ENCODE peak calls at places on chromosome 11, in eight cellular contexts. I is tibial nerve, R is lower lobe of right lung, E is upper lobe of right lung, M is cardiac muscle cell, G is colonic mucosa, X is testis, T is fibroblast of lung. W is an unnamed sample.

GRCh38 chr11:57424802-57425564 is 1.9 kb downstream of the SLC43A3 start:
- DNase-seq in I (peak; percentile 82), R (peak; percentile 76), E (peak; percentile 82), M (no peak), G (peak; percentile 56), X (peak; percentile 69), T (peak; percentile 86), W (peak; percentile 79)

GRCh38 chr11:117818036-117818858 is 6.3 kb downstream of the FXYD2 start:
- DNase-seq in I (no peak), R (peak; percentile 17), E (no peak), M (no peak), G (no peak), X (no peak), T (peak; percentile 31), W (no peak)

GRCh38 chr11:43868852-43869567 is 11.6 kb upstream of the ALKBH3 start:
- DNase-seq in I (no peak), R (no peak), E (no peak), M (no peak), G (no peak), X (no peak), T (peak; percentile 67), W (peak; percentile 49)

GRCh38 chr11:45043755-45044475 is 93.2 kb upstream of the TP53I11 start:
- DNase-seq in I (no peak), R (no peak), E (no peak), M (no peak), G (no peak), X (no peak), T (no peak), W (no peak)

GRCh38 chr11:1778141-1778911 is 14.6 kb upstream of the CTSD start:
- DNase-seq in I (no peak), R (peak; percentile 78), E (peak; percentile 85), M (no peak), G (no peak), X (no peak), T (no peak), W (no peak)

GRCh38 chr11:61577383-61578118 is 3.3 kb downstream of the SYT7 start:
- DNase-seq in I (no peak), R (no peak), E (no peak), M (peak; percentile 84), G (no peak), X (peak; percentile 47), T (no peak), W (no peak)

GRCh38 chr11:118243161-118243560 is 9.0 kb downstream of the MPZL3 start:
- DNase-seq in I (no peak), R (no peak), E (no peak), M (no peak), G (no peak), X (no peak), T (no peak), W (no peak)

GRCh38 chr11:35214181-35214770 is 75.3 kb downstream of the CD44 start:
- DNase-seq in I (no peak), R (no peak), E (no peak), M (no peak), G (no peak), X (no peak), T (peak; percentile 17), W (no peak)

GRCh38 chr11:131504199-131504949 is 134.0 kb downstream of the NTM start:
- DNase-seq in I (no peak), R (no peak), E (no peak), M (peak; percentile 53), G (no peak), X (peak; percentile 20), T (no peak), W (no peak)

GRCh38 chr11:82546556-82547162 is 187.0 kb downstream of the FAM181B start:
- DNase-seq in I (no peak), R (no peak), E (no peak), M (peak; percentile 2), G (no peak), X (no peak), T (no peak), W (no peak)

GRCh38 chr11:129061466-129062194 is 119.0 kb upstream of the TP53AIP1 start:
- DNase-seq in I (no peak), R (no peak), E (no peak), M (no peak), G (no peak), X (no peak), T (no peak), W (no peak)

DNA sequence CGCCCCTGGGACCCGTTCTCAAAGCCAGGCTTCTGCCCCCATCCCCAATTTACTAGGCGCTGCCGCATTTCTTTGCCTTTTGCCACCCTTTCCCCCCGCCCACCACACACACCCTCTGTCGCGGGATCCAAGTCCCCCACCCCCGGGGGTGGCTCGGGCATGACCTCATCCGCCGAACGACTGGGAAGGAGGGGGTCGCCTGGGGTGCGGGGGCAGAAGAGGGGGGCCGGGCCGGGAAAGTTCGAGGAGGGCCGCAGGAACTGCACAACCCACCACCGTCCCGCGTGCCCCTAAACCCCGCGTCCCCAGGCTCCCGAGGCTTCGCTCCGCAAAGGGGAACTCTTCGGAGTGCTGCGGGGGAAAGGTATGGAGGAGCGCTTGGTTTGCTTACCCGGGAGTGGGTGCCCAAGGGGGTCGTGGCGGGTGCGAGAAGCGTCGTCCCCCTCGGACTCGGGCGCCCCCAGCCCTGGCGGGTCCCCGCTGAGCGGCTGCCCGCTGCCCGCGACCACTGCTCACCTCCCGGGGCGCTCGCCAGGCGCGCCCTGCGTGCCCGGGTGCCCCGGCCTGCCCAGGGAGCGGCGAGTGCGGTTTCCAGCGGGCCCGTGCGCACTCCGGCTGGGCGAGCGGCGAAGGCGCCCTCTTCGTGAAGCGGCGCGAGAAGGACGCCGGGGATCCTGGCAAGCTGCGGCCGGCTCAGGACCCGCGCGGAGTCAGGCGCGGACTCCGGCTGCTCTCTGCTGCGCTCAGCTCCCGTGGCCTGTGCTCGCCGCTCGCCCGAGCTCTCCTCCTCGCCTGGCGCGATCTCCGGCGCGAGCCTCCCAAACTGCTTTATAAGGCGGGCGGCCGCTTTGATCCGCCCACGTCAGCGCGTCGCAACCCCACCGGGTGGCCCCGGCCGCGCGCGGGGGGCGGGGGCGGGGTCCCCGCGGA is 3.9 kb upstream of the WNT11 start:
- DNase-seq in I (peak; percentile 63), R (peak; percentile 78), E (peak; percentile 82), M (peak; percentile 81), G (peak; percentile 69), X (peak; percentile 70), T (peak; percentile 72), W (peak; percentile 56)
- H3K4me1 ChIP-seq in I (peaks cover 45% of the 10 kb centered on the region), R (peaks cover 52% of the 10 kb centered on the region), E (peaks cover 27% of the 10 kb centered on the region), M (peaks cover 6% of the 10 kb centered on the region), G (peaks cover 27% of the 10 kb centered on the region), X (peaks cover 28% of the 10 kb centered on the region), T (peaks cover 8% of the 10 kb centered on the region), W (peaks cover 23% of the 10 kb centered on the region)

GRCh38 chr11:59197990-59198389 is 14.7 kb downstream of the MPEG1 start:
- DNase-seq in I (peak; percentile 58), R (peak; percentile 86), E (peak; percentile 91), M (peak; percentile 13), G (no peak), X (peak; percentile 63), T (peak; percentile 71), W (no peak)
- H3K27ac ChIP-seq in I (peak overlapping the region; percentile 54), R (no peak overlapping the region), E (peak overlapping the region; percentile 39), M (no peak overlapping the region), G (no peak overlapping the region), X (no peak overlapping the region), T (no peak overlapping the region), W (no peak overlapping the region)

GRCh38 chr11:103906291-103906850 is 130.1 kb upstream of the DDI1 start:
- DNase-seq in I (no peak), R (no peak), E (no peak), M (no peak), G (no peak), X (no peak), T (no peak), W (no peak)

GRCh38 chr11:103903621-103904323 is 132.7 kb upstream of the DDI1 start:
- DNase-seq in I (no peak), R (no peak), E (no peak), M (no peak), G (no peak), X (no peak), T (no peak), W (no peak)

GRCh38 chr11:103903005-103903404 is 133.4 kb upstream of the DDI1 start:
- DNase-seq in I (no peak), R (no peak), E (no peak), M (no peak), G (no peak), X (no peak), T (no peak), W (no peak)

GRCh38 chr11:103901656-103902055 is 134.8 kb upstream of the DDI1 start:
- DNase-seq in I (no peak), R (no peak), E (no peak), M (no peak), G (no peak), X (no peak), T (no peak), W (no peak)

GRCh38 chr11:103904324-103904667 is 132.1 kb upstream of the DDI1 start:
- DNase-seq in I (no peak), R (no peak), E (no peak), M (no peak), G (no peak), X (no peak), T (no peak), W (no peak)
- H3K4me1 ChIP-seq in I (no peaks in the 10 kb centered on the region), R (peaks cover 9% of the 10 kb centered on the region), E (peaks cover 3% of the 10 kb centered on the region), M (no peaks in the 10 kb centered on the region), G (no peaks in the 10 kb centered on the region), X (no peaks in the 10 kb centered on the region), T (no peaks in the 10 kb centered on the region), W (no peaks in the 10 kb centered on the region)

DNA sequence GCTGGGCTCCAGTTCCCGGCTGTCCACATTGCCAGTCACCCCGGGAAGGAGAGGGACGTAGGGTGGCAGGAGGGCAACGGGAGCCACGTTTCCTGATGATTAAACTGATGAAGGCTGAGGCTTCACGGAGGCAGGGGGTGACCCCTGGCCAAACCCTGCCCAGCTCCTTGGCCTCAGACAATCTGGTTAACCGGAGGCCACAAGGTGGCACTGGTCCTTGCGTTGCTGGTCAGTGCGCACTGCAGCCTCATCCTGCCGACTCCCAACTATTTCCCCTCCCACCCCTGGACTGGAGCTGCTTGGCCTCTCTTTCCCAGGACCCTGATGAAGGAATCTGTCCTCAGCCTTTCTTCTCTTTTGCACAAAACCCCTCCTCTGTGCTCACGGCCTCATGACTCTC is 75.3 kb downstream of the PDE2A start:
- DNase-seq in I (peak; percentile 45), R (no peak), E (no peak), M (peak; percentile 61), G (peak; percentile 30), X (peak; percentile 81), T (peak; percentile 30), W (no peak)
- H3K27ac ChIP-seq in I (no peak overlapping the region), R (no peak overlapping the region), E (no peak overlapping the region), M (no peak overlapping the region), G (no peak overlapping the region), X (no peak overlapping the region), T (no peak overlapping the region), W (no peak overlapping the region)